ENCODE peak calls at places on chromosomes 1 and 21, in five cellular contexts. B is colonic mucosa, Z is GM10248, W is MM.1S, X is breast epithelium. R is an unnamed sample.
A peak's percentile ranks its signal among the peaks of the same experiment; 100 is the strongest.

GRCh38 chr21:26495283-26495849 is 77.7 kb downstream of the CYYR1 start:
- DNase-seq in X (no peak), B (no peak), Z (no peak), W (no peak), R (no peak)

GRCh38 chr1:102772831-102773230 is 335.5 kb downstream of the COL11A1 start:
- DNase-seq in B (no peak), X (no peak), Z (no peak), W (no peak), R (no peak)

GRCh38 chr1:171940373-171940772 is 99.1 kb downstream of the DNM3 start:
- DNase-seq in W (no peak), Z (no peak), B (no peak), X (no peak), R (no peak)

GRCh38 chr1:160578175-160578693 is 1.1 kb downstream of the CD84 start:
- DNase-seq in Z (no peak), B (no peak), W (no peak), X (no peak), R (no peak)

GRCh38 chr1:100510441-100510840 is 27.5 kb upstream of the GPR88 start:
- DNase-seq in B (no peak), X (no peak), Z (no peak), W (no peak), R (no peak)

GRCh38 chr1:197063212-197063611 is 3.8 kb downstream of the F13B start:
- DNase-seq in X (no peak), Z (no peak), W (no peak), B (no peak), R (no peak)

GRCh38 chr21:17725339-17725738 is 93.8 kb downstream of the C21orf91 start:
- DNase-seq in W (no peak), B (no peak), Z (no peak), X (no peak), R (no peak)

GRCh38 chr1:35029756-35030155 is 2.0 kb downstream of the ZMYM6 start:
- DNase-seq in B (no peak), X (no peak), W (no peak), Z (no peak), R (no peak)

GRCh38 chr1:179976970-179977651 is 22.5 kb downstream of the CEP350 start:
- DNase-seq in W (no peak), X (no peak), B (no peak), Z (no peak), R (no peak)

DNA sequence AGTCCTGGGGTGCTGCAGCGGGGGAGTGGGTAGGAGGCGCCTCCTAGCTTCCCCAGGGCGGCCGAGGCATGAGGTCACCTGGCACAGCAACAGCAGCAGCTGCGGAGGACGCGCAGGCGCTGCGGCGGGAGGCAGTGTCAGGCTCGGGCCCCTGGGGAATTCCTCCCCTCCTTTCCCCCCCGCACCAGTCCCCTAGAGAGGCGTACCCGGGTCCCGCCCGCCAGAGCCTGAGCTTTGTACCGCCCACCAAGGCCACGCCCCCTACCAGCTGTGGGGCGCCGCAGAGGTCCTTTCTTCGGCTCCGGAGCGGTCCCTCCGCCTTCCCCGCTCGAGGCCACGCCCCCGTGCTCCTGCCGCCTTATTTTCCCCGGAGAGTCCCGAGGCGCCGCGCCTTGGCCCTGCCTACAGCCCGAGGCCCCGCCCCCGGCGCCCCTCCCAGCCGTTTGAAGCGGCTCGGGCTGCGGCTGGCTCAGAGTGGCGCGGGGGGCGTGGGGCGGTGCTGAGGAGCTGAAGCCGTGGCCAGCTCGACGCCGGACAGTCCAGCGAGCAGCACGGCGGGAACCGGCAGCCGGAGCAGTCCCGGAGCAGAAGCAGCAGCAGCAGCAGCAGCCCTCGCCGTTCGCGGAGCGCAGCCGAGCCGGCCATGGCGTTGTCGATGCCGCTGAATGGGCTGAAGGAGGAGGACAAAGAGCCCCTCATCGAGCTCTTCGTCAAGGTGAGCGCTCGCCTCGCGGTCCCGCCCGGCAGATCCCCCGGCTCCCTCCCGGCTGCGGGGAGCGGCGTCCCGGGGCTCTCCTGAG is at the start of gene CLIC4:
- DNase-seq in Z (peak; percentile 95), B (peak; percentile 100), X (peak; percentile 99), W (peak; percentile 99), R (peak; percentile 94)
- TF ChIP-seq CTCF in Z (peak; percentile 53), B (no peak), X (no peak), W (peak; percentile 13), R (peak; percentile 26)

GRCh38 chr1:240967070-240967724 is 355.2 kb upstream of the GREM2 start:
- DNase-seq in B (no peak), Z (no peak), W (no peak), X (no peak), R (no peak)
- TF ChIP-seq CTCF in B (no peak), Z (no peak), W (no peak), X (no peak), R (peak; percentile 5)

GRCh38 chr1:30878016-30878415 is 30.5 kb downstream of the SDC3 start:
- DNase-seq in X (no peak), W (no peak), B (no peak), Z (no peak), R (no peak)

GRCh38 chr1:30877205-30877912 is 31.2 kb downstream of the SDC3 start:
- DNase-seq in Z (no peak), X (no peak), B (peak; percentile 58), W (no peak), R (no peak)

GRCh38 chr1:30875197-30875596 is 33.4 kb downstream of the SDC3 start:
- DNase-seq in X (no peak), W (no peak), B (no peak), Z (no peak), R (no peak)

GRCh38 chr1:30875916-30876315 is 32.6 kb downstream of the SDC3 start:
- DNase-seq in B (no peak), W (no peak), X (no peak), Z (no peak), R (no peak)

GRCh38 chr1:30876451-30877204 is 31.9 kb downstream of the SDC3 start:
- DNase-seq in B (no peak), X (no peak), W (no peak), Z (no peak), R (no peak)
- TF ChIP-seq CTCF in B (no peak), X (no peak), W (peak; percentile 9), Z (no peak), R (no peak)

GRCh38 chr1:51058863-51059262 is 43.2 kb upstream of the C1orf185 start:
- DNase-seq in X (no peak), Z (peak; percentile 24), B (no peak), W (no peak), R (peak; percentile 20)
- TF ChIP-seq CTCF in X (peak; percentile 21), Z (peak; percentile 41), B (peak; percentile 45), W (peak; percentile 34), R (peak; percentile 46)

DNA sequence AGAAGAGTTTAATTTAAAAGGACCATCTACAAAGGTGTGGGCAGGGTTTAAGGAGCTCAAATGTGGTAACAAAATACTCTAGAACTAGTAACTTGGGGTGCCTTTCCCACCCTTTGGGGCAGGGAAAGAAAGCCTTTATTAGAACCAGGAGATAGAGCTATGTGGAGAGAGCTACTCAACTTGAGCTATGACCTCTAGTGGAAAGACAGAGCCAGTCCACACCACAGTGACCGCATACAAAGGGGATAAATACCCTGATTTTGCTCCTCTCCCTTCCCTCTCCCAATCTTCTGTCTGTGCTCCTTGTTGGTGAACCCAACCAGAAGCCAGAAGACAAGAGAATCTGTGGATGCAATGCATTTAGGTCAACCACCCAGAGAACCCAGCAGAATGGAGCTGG is 54.4 kb upstream of the JAK1 start:
- DNase-seq in Z (no peak), X (no peak), B (no peak), W (no peak), R (no peak)
- TF ChIP-seq CTCF in Z (peak; percentile 48), X (no peak), B (no peak), W (peak; percentile 32), R (peak; percentile 34)

GRCh38 chr1:1407957-1408318 is 845 bp upstream of the MRPL20 start:
- DNase-seq in W (no peak), B (no peak), X (no peak), Z (no peak), R (no peak)

GRCh38 chr1:1403543-1404112 is 3.5 kb downstream of the MRPL20 start:
- DNase-seq in B (no peak), Z (no peak), X (no peak), W (no peak), R (no peak)

GRCh38 chr1:1406821-1407100 is 332 bp downstream of the MRPL20 start:
- DNase-seq in X (no peak), Z (no peak), W (no peak), B (no peak), R (no peak)

GRCh38 chr1:1406101-1406820 is 832 bp downstream of the MRPL20 start:
- DNase-seq in B (no peak), X (no peak), Z (no peak), W (no peak), R (no peak)

DNA sequence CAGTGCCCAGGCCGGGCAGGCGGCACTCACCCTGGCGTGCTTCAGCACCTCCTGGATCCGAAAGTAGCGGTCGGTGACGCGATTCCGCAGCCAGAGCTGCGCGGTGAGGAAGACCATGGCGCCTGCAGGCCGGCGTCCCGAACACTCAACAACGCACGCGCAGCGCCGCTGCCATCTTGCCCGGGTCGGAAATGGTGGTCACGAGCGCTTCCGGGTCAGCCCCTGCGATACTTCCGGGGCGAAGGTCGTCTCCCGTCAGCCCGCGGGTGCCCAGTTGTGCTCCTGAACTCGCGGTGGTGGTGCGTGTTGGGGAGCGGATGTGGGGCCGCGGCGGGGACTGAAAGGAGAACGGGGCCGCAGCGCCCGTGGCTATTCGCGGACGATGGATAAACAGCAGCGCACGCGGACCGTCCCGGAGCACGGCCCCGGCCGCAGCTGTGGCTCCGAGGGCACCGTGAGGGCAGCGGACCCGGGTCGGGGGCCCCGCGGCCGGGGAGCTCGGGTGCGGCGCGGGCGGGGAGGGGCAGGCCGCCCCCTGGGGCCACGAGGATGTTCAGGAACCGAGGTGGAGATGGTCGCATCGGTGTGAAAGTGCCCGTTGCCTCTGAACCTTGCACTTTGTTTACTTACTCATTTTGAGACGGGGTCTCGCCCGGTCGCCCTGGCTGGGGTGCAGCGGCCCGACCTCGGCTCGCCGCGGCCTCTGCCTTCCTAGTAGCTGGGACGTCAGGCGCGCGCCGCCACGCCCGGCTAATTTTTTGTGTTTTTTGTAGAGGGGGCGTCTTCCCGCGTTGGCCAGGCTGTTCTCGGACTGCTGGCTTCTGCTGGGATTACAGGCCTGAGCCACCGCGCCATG is at the start of gene MRPL20:
- DNase-seq in B (peak; percentile 96), Z (peak; percentile 97), X (peak; percentile 94), W (peak; percentile 96), R (peak; percentile 98)
- TF ChIP-seq CTCF in B (no peak), Z (no peak), X (no peak), W (no peak), R (no peak)

GRCh38 chr1:45230537-45230936 is 24.1 kb upstream of the ZSWIM5 start:
- DNase-seq in W (peak; percentile 15), B (peak; percentile 36), Z (no peak), X (no peak), R (no peak)

GRCh38 chr1:45238846-45239245 is 32.4 kb upstream of the ZSWIM5 start:
- DNase-seq in W (no peak), B (no peak), Z (no peak), X (no peak), R (no peak)

DNA sequence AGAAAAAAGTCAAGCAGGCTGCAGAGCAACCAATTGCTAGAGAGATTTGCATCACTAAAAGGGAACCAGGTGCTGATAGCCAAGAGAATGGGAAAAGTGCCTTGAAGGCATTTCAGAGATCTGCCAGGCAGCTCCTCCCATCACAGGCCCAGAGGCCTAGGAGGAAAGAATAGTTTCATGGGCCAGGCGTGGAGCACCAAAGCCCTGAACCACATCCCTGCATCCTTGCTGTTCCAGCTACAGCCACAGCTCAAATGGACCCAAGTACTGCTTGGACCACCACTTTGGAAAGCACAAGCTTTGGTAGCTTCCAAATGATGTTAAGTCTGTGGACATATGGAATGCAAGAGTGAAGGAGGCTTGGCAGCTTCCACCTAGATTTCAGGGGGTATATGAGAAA is 29.7 kb upstream of the ZSWIM5 start:
- DNase-seq in Z (no peak), W (no peak), B (no peak), X (no peak), R (no peak)
- TF ChIP-seq CTCF in Z (no peak), W (no peak), B (no peak), X (no peak), R (no peak)

R was measured in GM13977.